ENCODE peak calls at places on chromosomes 13 and 19, in nine cellular contexts. V is ovary, L is adrenal gland, D is uterus, C is H9, T is endothelial cell, P is heart left ventricle, W is GM06990, J is GM12864. B is an unnamed sample.

GRCh38 chr19:35710784-35711723 is 6.7 kb downstream of the ZBTB32 start:
- DNase-seq in W (peak), D (no peak), V (no peak), L (no peak), C (no peak), P (no peak), T (no peak), J (peak), B (no peak)

GRCh38 chr19:48918801-48919247 is 14.7 kb upstream of the DHDH start:
- DNase-seq in W (no peak), V (peak), D (no peak), T (peak), L (no peak), J (no peak), P (no peak), C (peak), B (no peak)

GRCh38 chr19:16338470-16339360 is 14.1 kb downstream of the KLF2 start:
- DNase-seq in C (no peak), W (peak), J (no peak), D (no peak), T (no peak), P (peak), L (no peak), V (peak), B (peak)

GRCh38 chr13:101298517-101298916 is 117.8 kb downstream of the NALCN start:
- DNase-seq in D (no peak), P (no peak), W (no peak), C (no peak), J (no peak), T (no peak), L (no peak), V (no peak), B (no peak)

GRCh38 chr13:19961484-19961883 is 3.0 kb downstream of the ZMYM2 start:
- DNase-seq in J (no peak), W (no peak), P (no peak), V (no peak), D (no peak), C (no peak), L (no peak), T (no peak), B (no peak)

GRCh38 chr13:94656766-94657165 is 55.1 kb downstream of the GPR180 start:
- DNase-seq in V (no peak), W (no peak), J (no peak), T (no peak), D (no peak), L (no peak), C (no peak), P (no peak), B (peak)

GRCh38 chr13:73599232-73600128 is 534.7 kb downstream of the KLF12 start:
- DNase-seq in P (no peak), D (no peak), W (no peak), V (no peak), T (no peak), J (no peak), C (no peak), L (no peak), B (no peak)

GRCh38 chr19:29239220-29239776 is 26.3 kb upstream of the UQCRFS1 start:
- DNase-seq in T (no peak), C (no peak), J (no peak), D (no peak), V (no peak), W (no peak), P (no peak), L (no peak), B (no peak)

GRCh38 chr13:32125746-32126145 is 94.2 kb downstream of the FRY start:
- DNase-seq in C (no peak), D (no peak), W (no peak), P (no peak), V (no peak), T (no peak), J (no peak), L (no peak), B (no peak)

GRCh38 chr13:42364613-42365000 is 92.7 kb downstream of the AKAP11 start:
- DNase-seq in C (no peak), L (no peak), J (no peak), P (no peak), W (no peak), T (no peak), D (no peak), V (no peak), B (no peak)

GRCh38 chr19:47765522-47766358 is 12.8 kb upstream of the SELENOW start:
- DNase-seq in L (no peak), D (peak), W (no peak), T (peak), C (peak), J (no peak), P (peak), V (peak), B (no peak)

GRCh38 chr19:8363803-8364771 is at the start of gene ANGPTL4:
- DNase-seq in W (no peak), J (no peak), T (peak), C (peak), L (peak), D (peak), V (peak), P (peak), B (peak)

GRCh38 chr13:39132286-39132685 is 94.0 kb downstream of the NHLRC3 start:
- DNase-seq in L (no peak), W (no peak), J (no peak), V (no peak), P (no peak), D (no peak), C (no peak), T (no peak), B (no peak)

GRCh38 chr19:35704218-35704617 is at the start of gene ZBTB32:
- DNase-seq in W (no peak), V (no peak), J (no peak), P (no peak), L (no peak), T (peak), D (no peak), C (peak), B (peak)

GRCh38 chr19:36009220-36009619 is 607 bp upstream of the SYNE4 start:
- DNase-seq in T (peak), D (peak), W (peak), J (no peak), P (peak), C (peak), L (peak), V (peak), B (peak)

GRCh38 chr13:33865945-33866344 is 48.0 kb downstream of the RFC3 start:
- DNase-seq in J (peak), C (no peak), V (no peak), P (no peak), L (no peak), T (no peak), W (peak), D (no peak), B (peak)

GRCh38 chr19:30214651-30215051 is 157.5 kb upstream of the ZNF536 start:
- DNase-seq in T (no peak), C (no peak), L (no peak), D (no peak), V (no peak), W (no peak), P (no peak), J (no peak), B (peak)

GRCh38 chr13:77333521-77334083 is 6.7 kb upstream of the MYCBP2 start:
- DNase-seq in T (no peak), L (no peak), P (no peak), V (no peak), D (no peak), C (no peak), J (no peak), W (no peak), B (no peak)

GRCh38 chr13:113442354-113442984 is 10.8 kb downstream of the ADPRHL1 start:
- DNase-seq in J (no peak), T (no peak), C (no peak), D (no peak), V (peak), L (no peak), W (no peak), P (no peak), B (no peak)

GRCh38 chr19:34269489-34269888 is 15.1 kb downstream of the GARRE1 start:
- DNase-seq in W (peak), V (no peak), T (no peak), C (no peak), L (no peak), D (no peak), J (no peak), P (no peak), B (no peak)

GRCh38 chr13:27967203-27967735 is 1.8 kb downstream of the CDX2 start:
- DNase-seq in T (no peak), P (no peak), D (no peak), V (no peak), L (no peak), C (no peak), W (no peak), J (no peak), B (peak)

GRCh38 chr19:51196181-51196580 is 28.7 kb upstream of the CD33 start:
- DNase-seq in P (no peak), C (no peak), L (no peak), J (no peak), W (no peak), T (no peak), D (no peak), V (no peak), B (no peak)

GRCh38 chr19:38571682-38572081 is 46.1 kb downstream of the MAP4K1 start:
- DNase-seq in L (no peak), J (no peak), D (no peak), P (no peak), T (no peak), V (no peak), C (no peak), W (no peak), B (no peak)

DNA sequence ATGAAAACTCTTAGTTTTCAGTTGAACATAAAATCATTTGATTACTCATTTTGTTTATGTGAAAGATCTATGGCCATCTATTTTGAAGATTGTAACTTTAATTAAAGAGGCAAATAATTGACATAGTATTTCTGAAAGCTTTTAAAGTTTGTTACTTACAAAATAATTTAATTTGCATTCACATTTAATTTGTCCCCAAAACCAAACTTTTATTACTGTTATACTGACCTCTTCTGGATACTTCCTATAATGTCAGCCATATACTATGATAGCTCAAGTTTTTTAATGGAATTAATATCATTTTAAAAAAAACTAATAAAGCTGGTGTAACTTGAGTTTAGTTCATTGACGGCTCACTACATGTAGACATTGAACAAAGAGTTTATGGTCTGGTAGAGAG is 4.9 kb upstream of the SGCG start:
- DNase-seq in C (no peak), L (no peak), W (no peak), T (no peak), J (no peak), P (no peak), D (no peak), V (no peak), B (no peak)
- TF ChIP-seq CTCF in C (peak), L (no peak), W (peak), T (peak), J (peak), P (peak), D (no peak), V (no peak), B (no peak)

GRCh38 chr13:102530751-102531150 is 66.0 kb upstream of the TPP2 start:
- DNase-seq in L (no peak), J (no peak), T (no peak), P (no peak), D (no peak), V (no peak), C (no peak), W (no peak), B (no peak)
- TF ChIP-seq CTCF in L (no peak), J (no peak), T (no peak), P (no peak), D (no peak), V (no peak), C (no peak), W (no peak), B (no peak)

DNA sequence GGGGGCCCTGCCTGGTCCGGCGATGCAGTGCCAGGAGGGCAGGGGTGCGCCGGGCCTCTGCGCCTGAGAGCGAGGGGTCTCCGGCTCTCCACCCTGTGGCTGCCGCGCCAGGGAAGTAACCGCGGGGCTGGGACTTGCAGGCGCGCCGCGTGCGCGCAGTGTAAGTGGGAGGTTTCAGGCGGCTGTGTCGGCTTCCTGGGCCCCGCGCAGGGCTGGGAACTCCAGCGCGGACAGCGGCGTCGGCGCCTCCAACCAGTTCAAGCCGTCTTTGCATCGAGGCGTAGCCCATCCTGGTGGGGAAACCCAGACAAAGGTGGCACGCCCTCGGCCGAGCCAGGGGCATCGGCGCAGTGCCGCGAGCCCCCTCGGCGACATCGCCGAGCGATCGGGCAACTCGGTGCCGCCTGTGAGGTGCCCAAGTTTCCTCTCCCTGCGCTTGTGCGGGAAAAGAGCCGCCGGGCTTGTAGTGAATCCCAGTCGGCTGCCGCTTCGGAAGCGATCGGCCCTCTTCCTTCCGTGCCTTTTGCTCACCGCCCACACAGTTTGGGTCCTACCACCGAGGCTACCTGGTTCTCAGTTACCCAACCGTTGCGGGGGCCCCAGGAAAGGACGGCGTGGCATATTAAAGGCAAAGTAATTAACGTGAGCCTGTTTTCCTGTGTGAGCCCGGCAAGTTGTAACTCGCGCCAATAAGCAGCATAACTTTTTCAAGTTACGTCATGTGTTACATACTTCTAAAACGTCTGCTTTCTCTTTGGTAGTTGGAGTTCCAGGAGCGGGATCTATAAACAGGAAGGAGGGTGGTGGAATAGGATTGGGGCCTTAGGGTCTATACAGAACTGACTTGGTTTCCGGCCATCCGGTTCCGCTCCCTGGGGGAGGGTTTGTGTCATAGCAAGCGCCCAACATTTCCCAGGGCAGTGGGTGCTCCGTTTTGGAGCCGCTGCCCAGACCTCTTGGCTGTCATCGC is 1.2 kb downstream of the LRCH1 start:
- DNase-seq in J (no peak), C (peak), W (peak), T (peak), D (peak), V (peak), L (peak), P (peak), B (peak)
- TF ChIP-seq CTCF in J (peak), C (peak), W (no peak), T (peak), D (no peak), V (no peak), L (peak), P (no peak), B (no peak)

DNA sequence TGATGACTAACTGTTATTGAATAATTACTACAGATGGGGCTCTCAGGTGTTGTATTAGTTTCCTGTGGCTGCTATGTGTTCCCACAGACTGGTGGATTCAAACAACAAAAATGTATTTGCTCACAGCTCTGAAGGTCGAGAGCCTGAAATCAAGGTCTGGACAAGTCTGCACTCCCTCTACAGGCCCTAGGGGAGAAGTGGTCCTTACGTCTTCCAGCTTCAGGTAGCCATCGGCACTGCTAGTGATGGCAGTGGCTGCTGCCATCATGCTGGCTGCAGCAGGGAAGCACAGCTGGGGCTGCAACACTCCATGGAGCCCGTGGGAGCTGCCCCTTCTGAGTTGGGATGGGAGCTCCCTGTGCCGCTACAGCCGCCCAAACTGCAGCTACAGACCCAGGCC is 1.9 kb downstream of the TEX26 start:
- DNase-seq in C (peak), P (no peak), W (no peak), L (no peak), D (no peak), V (no peak), J (no peak), T (no peak), B (no peak)
- TF ChIP-seq CTCF in C (peak), P (no peak), W (no peak), L (no peak), D (no peak), V (no peak), J (peak), T (no peak), B (no peak)

DNA sequence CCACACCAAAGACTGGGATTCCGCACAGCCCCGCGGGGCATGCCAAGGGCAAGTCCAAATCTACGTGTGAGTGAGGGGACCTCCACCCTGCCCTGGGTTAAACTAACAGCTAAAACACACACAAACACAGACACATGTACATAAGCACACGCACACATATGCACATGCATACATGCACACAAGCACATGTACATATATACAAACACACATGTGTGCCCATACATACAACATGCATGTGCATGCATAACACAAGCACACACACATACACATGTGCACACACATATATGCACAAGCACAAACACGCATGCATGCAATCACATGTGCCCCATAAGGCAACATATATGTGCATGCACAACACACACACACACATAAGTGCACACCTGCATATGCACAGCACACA is 136.7 kb downstream of the SOX1 start:
- DNase-seq in W (no peak), T (no peak), V (no peak), L (no peak), J (no peak), D (no peak), C (no peak), P (no peak), B (no peak)
- TF ChIP-seq CTCF in W (no peak), T (no peak), V (no peak), L (no peak), J (no peak), D (no peak), C (no peak), P (no peak), B (no peak)

GRCh38 chr13:43693639-43694038 is 93.1 kb downstream of the ENOX1 start:
- DNase-seq in V (no peak), C (no peak), D (no peak), P (no peak), J (no peak), W (no peak), L (no peak), T (no peak), B (no peak)
- TF ChIP-seq CTCF in V (no peak), C (no peak), D (no peak), P (no peak), J (no peak), W (no peak), L (no peak), T (no peak), B (no peak)

GRCh38 chr19:55777528-55777927 is 8.6 kb downstream of the RFPL4AL1 start:
- DNase-seq in V (no peak), W (no peak), J (no peak), T (no peak), D (no peak), C (no peak), L (no peak), P (no peak), B (no peak)
- TF ChIP-seq CTCF in V (no peak), W (peak), J (peak), T (no peak), D (no peak), C (no peak), L (no peak), P (no peak), B (no peak)

GRCh38 chr13:110887955-110888333 is 26.9 kb downstream of the ANKRD10 start:
- DNase-seq in D (no peak), C (no peak), J (no peak), T (no peak), P (no peak), L (no peak), W (no peak), V (no peak), B (no peak)

GRCh38 chr13:110887242-110887954 is 27.5 kb downstream of the ANKRD10 start:
- DNase-seq in L (no peak), D (no peak), T (no peak), P (no peak), W (no peak), C (no peak), J (no peak), V (no peak), B (no peak)

GRCh38 chr13:110885966-110886365 is 28.9 kb downstream of the ANKRD10 start:
- DNase-seq in T (no peak), W (no peak), J (no peak), L (no peak), V (no peak), P (no peak), C (peak), D (no peak), B (no peak)

GRCh38 chr13:110885516-110885915 is 29.4 kb downstream of the ANKRD10 start:
- DNase-seq in D (no peak), T (no peak), V (no peak), J (no peak), C (no peak), L (no peak), W (no peak), P (no peak), B (no peak)

GRCh38 chr13:110886475-110887241 is 28.2 kb downstream of the ANKRD10 start:
- DNase-seq in D (no peak), L (no peak), J (no peak), P (no peak), V (no peak), W (no peak), T (no peak), C (no peak), B (no peak)
- TF ChIP-seq CTCF in D (no peak), L (no peak), J (no peak), P (no peak), V (no peak), W (no peak), T (no peak), C (no peak), B (no peak)

GRCh38 chr19:2426661-2427322 is 594 bp downstream of the TIMM13 start:
- DNase-seq in J (no peak), T (peak), L (peak), P (peak), W (no peak), C (peak), V (peak), D (no peak), B (peak)
- TF ChIP-seq CTCF in J (no peak), T (no peak), L (no peak), P (no peak), W (no peak), C (peak), V (no peak), D (no peak), B (no peak)

DNA sequence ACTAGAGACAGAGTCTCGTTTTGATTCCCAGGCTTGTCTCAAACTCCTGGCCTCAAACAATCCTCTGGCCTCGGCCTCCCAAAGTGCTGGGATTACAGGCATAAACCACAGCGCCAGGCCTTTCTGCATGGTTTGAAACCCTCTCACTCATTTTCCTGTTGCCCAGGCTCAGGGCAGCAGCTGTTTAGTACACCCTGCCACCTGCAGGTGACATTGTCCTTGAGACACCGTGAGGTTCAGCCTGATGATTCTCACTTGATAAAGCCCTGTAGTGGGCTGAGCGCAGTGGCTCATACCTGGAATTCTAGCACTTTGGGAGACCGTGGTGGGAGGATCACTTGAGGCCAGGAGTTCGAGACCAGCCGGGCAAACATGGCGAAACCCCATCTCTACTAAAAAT is 12.5 kb downstream of the IL12RB1 start:
- DNase-seq in P (no peak), W (no peak), V (no peak), C (no peak), D (no peak), L (no peak), J (no peak), T (no peak), B (no peak)
- TF ChIP-seq CTCF in P (no peak), W (no peak), V (no peak), C (peak), D (no peak), L (no peak), J (no peak), T (no peak), B (no peak)